ENCODE peak calls at places on chromosome 12, in seven cellular contexts. F, B, V, E, Y, X and A are unnamed samples.
A peak's percentile ranks its signal among the peaks of the same experiment; 100 is the strongest.

GRCh38 chr12:180445-180844 is 33.5 kb downstream of the SLC6A12 start:
- DNase-seq in V (no peak), B (no peak), X (no peak), F (no peak), E (peak; percentile 68), Y (peak; percentile 66), A (no peak)

GRCh38 chr12:127192391-127192790 is 1074.6 kb upstream of the TMEM132C start:
- DNase-seq in E (no peak), B (peak; percentile 3), F (no peak), Y (no peak), X (no peak), V (no peak), A (no peak)

GRCh38 chr12:45596366-45596765 is 133.1 kb upstream of the ARID2 start:
- DNase-seq in V (no peak), Y (no peak), B (no peak), F (no peak), X (no peak), E (no peak), A (no peak)

GRCh38 chr12:96719671-96720362 is 187.2 kb upstream of the NEDD1 start:
- DNase-seq in F (no peak), Y (no peak), E (no peak), X (peak; percentile 4), V (no peak), B (peak; percentile 20), A (peak; percentile 1)

GRCh38 chr12:108306014-108306501 is 33.1 kb downstream of the CMKLR1 start:
- DNase-seq in B (peak; percentile 69), E (no peak), V (peak; percentile 18), F (no peak), X (no peak), Y (no peak), A (peak; percentile 44)

GRCh38 chr12:68572650-68573049 is 38.0 kb upstream of the RAP1B start:
- DNase-seq in B (no peak), X (no peak), Y (no peak), F (no peak), V (no peak), E (no peak), A (no peak)

GRCh38 chr12:105986779-105987686 is 151.7 kb downstream of the NUAK1 start:
- DNase-seq in X (no peak), Y (no peak), F (no peak), E (no peak), B (peak; percentile 56), V (no peak), A (no peak)

GRCh38 chr12:50188875-50189575 is 21.9 kb upstream of the CERS5 start:
- DNase-seq in X (no peak), F (no peak), Y (no peak), B (no peak), E (no peak), V (no peak), A (no peak)

GRCh38 chr12:55726911-55727310 is 1.9 kb downstream of the CD63 start:
- DNase-seq in B (no peak), E (no peak), V (no peak), Y (no peak), F (no peak), X (no peak), A (no peak)

GRCh38 chr12:75759842-75760260 is 248.4 kb upstream of the KRR1 start:
- DNase-seq in E (no peak), F (no peak), X (no peak), B (peak; percentile 97), Y (no peak), V (peak; percentile 56), A (no peak)

GRCh38 chr12:52319097-52319496 is 2.1 kb downstream of the KRT83 start:
- DNase-seq in E (no peak), Y (no peak), V (no peak), F (no peak), X (no peak), B (no peak), A (no peak)

GRCh38 chr12:45458238-45458637 is 242.3 kb downstream of the ANO6 start:
- DNase-seq in B (no peak), Y (no peak), E (no peak), V (no peak), F (no peak), X (no peak), A (no peak)

GRCh38 chr12:92786045-92786444 is 83.3 kb downstream of the PLEKHG7 start:
- DNase-seq in B (peak; percentile 27), Y (no peak), X (no peak), V (no peak), E (no peak), F (no peak), A (no peak)

GRCh38 chr12:93802698-93803097 is 125.5 kb downstream of the CRADD start:
- DNase-seq in X (no peak), F (no peak), E (no peak), V (no peak), Y (no peak), B (no peak), A (no peak)

GRCh38 chr12:100733817-100734593 is 60.6 kb upstream of the ANO4 start:
- DNase-seq in X (no peak), V (peak; percentile 44), E (no peak), Y (no peak), F (no peak), B (peak; percentile 44), A (no peak)

GRCh38 chr12:1591029-1591428 is 3.4 kb downstream of the FBXL14 start:
- DNase-seq in Y (no peak), X (no peak), B (peak; percentile 77), F (no peak), E (no peak), V (no peak), A (no peak)

GRCh38 chr12:115918763-115919162 is 358.7 kb downstream of the MED13L start:
- DNase-seq in F (no peak), V (no peak), X (no peak), Y (no peak), E (no peak), B (no peak), A (no peak)

GRCh38 chr12:89949457-89950195 is 241.0 kb upstream of the ATP2B1 start:
- DNase-seq in V (peak; percentile 78), F (peak; percentile 19), E (no peak), B (peak; percentile 79), Y (no peak), X (no peak), A (peak; percentile 54)

GRCh38 chr12:124915249-124916236 is 1.1 kb upstream of the UBC start:
- DNase-seq in F (peak; percentile 54), B (peak; percentile 45), V (no peak), Y (peak; percentile 63), X (no peak), E (no peak), A (no peak)

GRCh38 chr12:91576432-91576831 is 393.8 kb upstream of the DCN start:
- DNase-seq in Y (no peak), V (no peak), E (no peak), B (peak; percentile 50), X (no peak), F (no peak), A (no peak)

GRCh38 chr12:117189725-117190209 is 503 bp downstream of the FBXO21 start:
- DNase-seq in X (peak; percentile 21), V (no peak), Y (no peak), B (no peak), E (peak; percentile 65), F (peak; percentile 33), A (no peak)

GRCh38 chr12:22415342-22416309 is 81.1 kb upstream of the ST8SIA1 start:
- DNase-seq in V (peak; percentile 87), Y (no peak), F (no peak), B (peak; percentile 36), E (no peak), X (peak; percentile 40), A (peak; percentile 53)

GRCh38 chr12:91836696-91837095 is 308.9 kb downstream of the BTG1 start:
- DNase-seq in Y (no peak), B (no peak), F (no peak), E (no peak), V (no peak), X (no peak), A (no peak)

GRCh38 chr12:67645571-67645970 is 3.0 kb upstream of the DYRK2 start:
- DNase-seq in Y (no peak), V (no peak), X (no peak), F (no peak), E (no peak), B (peak; percentile 36), A (peak; percentile 27)

GRCh38 chr12:39393890-39394289 is 49.0 kb downstream of the KIF21A start:
- DNase-seq in E (no peak), V (no peak), B (no peak), Y (no peak), F (no peak), X (no peak), A (no peak)
- TF ChIP-seq CTCF in E (no peak), V (no peak), B (no peak), Y (no peak), F (no peak), X (no peak), A (no peak)

GRCh38 chr12:34296143-34297041 is 274.1 kb downstream of the ALG10 start:
- DNase-seq in E (peak; percentile 36), Y (no peak), V (no peak), F (peak; percentile 6), B (no peak), X (no peak), A (no peak)
- TF ChIP-seq CTCF in E (no peak), Y (no peak), V (no peak), F (no peak), B (no peak), X (no peak), A (no peak)

GRCh38 chr12:6703631-6704030 is 3.0 kb upstream of the PIANP start:
- DNase-seq in X (no peak), V (no peak), Y (no peak), E (no peak), F (no peak), B (no peak), A (no peak)
- TF ChIP-seq CTCF in X (no peak), V (no peak), Y (no peak), E (no peak), F (no peak), B (no peak), A (no peak)

GRCh38 chr12:53327435-53328042 is 6.1 kb upstream of the AAAS start:
- DNase-seq in F (no peak), V (no peak), Y (no peak), B (no peak), X (no peak), E (no peak), A (no peak)
- TF ChIP-seq CTCF in F (no peak), V (peak; percentile 33), Y (peak; percentile 39), B (peak; percentile 13), X (no peak), E (peak; percentile 15), A (peak; percentile 35)